ENCODE peak calls at places on chromosomes 5 and 9, in eight cellular contexts. F is H9; R is H1; T is endodermal cell; Z is heart right ventricle; E is DMS 273 treated with DMSO at 0.1 percent for 48 hours; W is amygdala; U is activated T-cell treated with anti-CD3 and anti-CD28 coated beads, Interleukin-2, amount 50 U/mL, for 72 hours. N is an unnamed sample.

GRCh38 chr5:136001531-136001930 is 27.3 kb upstream of the TGFBI start:
- DNase-seq in F (no peak), R (no peak), T (peak), Z (no peak), E (no peak), W (no peak), U (no peak), N (no peak)

GRCh38 chr5:2857837-2858236 is 106.4 kb upstream of the IRX2 start:
- DNase-seq in F (no peak), R (no peak), T (no peak), Z (no peak), E (no peak), W (no peak), U (no peak), N (no peak)

GRCh38 chr5:150080696-150081435 is 5.5 kb downstream of the CSF1R start:
- DNase-seq in F (no peak), R (peak), T (peak), Z (no peak), E (no peak), W (no peak), U (no peak), N (peak)

GRCh38 chr9:126592461-126592860 is 21.3 kb upstream of the LMX1B start:
- DNase-seq in F (no peak), R (no peak), T (no peak), Z (no peak), E (no peak), W (no peak), U (no peak), N (no peak)

GRCh38 chr9:134495881-134496412 is 145.7 kb upstream of the COL5A1 start:
- DNase-seq in F (no peak), R (no peak), T (no peak), Z (no peak), E (no peak), W (no peak), U (no peak), N (no peak)

GRCh38 chr5:5381259-5382006 is 41.0 kb upstream of the ICE1 start:
- DNase-seq in F (no peak), R (no peak), T (no peak), Z (no peak), E (no peak), W (peak), U (no peak), N (no peak)

GRCh38 chr5:42317575-42317974 is 105.7 kb upstream of the GHR start:
- DNase-seq in F (no peak), R (no peak), T (no peak), Z (no peak), E (no peak), W (no peak), U (no peak), N (no peak)

GRCh38 chr5:95988094-95988493 is 26.4 kb upstream of the ELL2 start:
- DNase-seq in F (no peak), R (no peak), T (no peak), Z (no peak), E (no peak), W (no peak), U (no peak), N (no peak)

GRCh38 chr9:91840882-91841281 is 109.1 kb downstream of the ROR2 start:
- DNase-seq in F (no peak), R (no peak), T (peak), Z (no peak), E (no peak), W (no peak), U (no peak), N (no peak)

GRCh38 chr9:90578116-90578815 is 64.4 kb downstream of the DIRAS2 start:
- DNase-seq in F (no peak), R (no peak), T (no peak), Z (no peak), E (no peak), W (no peak), U (no peak), N (no peak)

GRCh38 chr5:139745800-139746690 is 49.6 kb upstream of the PSD2 start:
- DNase-seq in F (peak), R (peak), T (peak), Z (peak), E (peak), W (peak), U (peak), N (peak)

GRCh38 chr5:15285901-15286583 is 213.9 kb upstream of the FBXL7 start:
- DNase-seq in F (no peak), R (no peak), T (no peak), Z (peak), E (no peak), W (no peak), U (no peak), N (no peak)

GRCh38 chr5:54624671-54625583 is 107.4 kb downstream of the SNX18 start:
- DNase-seq in F (no peak), R (no peak), T (no peak), Z (no peak), E (no peak), W (no peak), U (no peak), N (no peak)

GRCh38 chr5:149719666-149720065 is 10.4 kb upstream of the PPARGC1B start:
- DNase-seq in F (no peak), R (no peak), T (no peak), Z (no peak), E (no peak), W (no peak), U (no peak), N (no peak)

GRCh38 chr5:143217804-143218160 is 185.7 kb downstream of the NR3C1 start:
- DNase-seq in F (no peak), R (no peak), T (no peak), Z (no peak), E (no peak), W (no peak), U (no peak), N (no peak)

GRCh38 chr5:67451640-67452279 is 255.2 kb upstream of the CD180 start:
- DNase-seq in F (no peak), R (no peak), T (no peak), Z (no peak), E (no peak), W (no peak), U (no peak), N (no peak)

GRCh38 chr9:83006378-83006777 is 56.6 kb downstream of the RASEF start:
- DNase-seq in F (no peak), R (no peak), T (no peak), Z (no peak), E (no peak), W (no peak), U (no peak), N (no peak)

GRCh38 chr5:116622375-116623075 is 47.9 kb upstream of the SEMA6A start:
- DNase-seq in F (no peak), R (no peak), T (no peak), Z (no peak), E (no peak), W (peak), U (no peak), N (no peak)

GRCh38 chr5:62030326-62030725 is 275.7 kb upstream of the KIF2A start:
- DNase-seq in F (no peak), R (no peak), T (no peak), Z (no peak), E (no peak), W (no peak), U (no peak), N (no peak)

GRCh38 chr5:1386274-1386717 is 41.4 kb upstream of the CLPTM1L start:
- DNase-seq in F (peak), R (peak), T (peak), Z (peak), E (no peak), W (peak), U (peak), N (peak)

GRCh38 chr9:72960446-72960845 is 7.6 kb upstream of the ALDH1A1 start:
- DNase-seq in F (no peak), R (no peak), T (no peak), Z (no peak), E (no peak), W (no peak), U (no peak), N (no peak)

GRCh38 chr9:107566596-107566995 is 77.0 kb upstream of the KLF4 start:
- DNase-seq in F (no peak), R (no peak), T (no peak), Z (no peak), E (no peak), W (no peak), U (no peak), N (no peak)

GRCh38 chr5:156188026-156188425 is 138.9 kb upstream of the SGCD start:
- DNase-seq in F (no peak), R (no peak), T (no peak), Z (no peak), E (peak), W (no peak), U (no peak), N (no peak)

N was measured in GM13976.